ENCODE peak calls at places on chromosomes 5 and 9, in six cellular contexts. One of them, this sample, is unnamed.

GRCh38 chr5:72841756-72842535 is 25.5 kb downstream of the TNPO1 start:
- DNase-seq in CD4-positive, alpha-beta T cell: no peak
- DNase-seq in cardiac muscle cell: no peak
- DNase-seq in GM13977: no peak
- DNase-seq in fibroblast of mammary gland: peak; percentile 56
- DNase-seq in WTC11: no peak
- DNase-seq in this sample: no peak

GRCh38 chr5:1794896-1795290 is 4.7 kb downstream of the MRPL36 start:
- DNase-seq in cardiac muscle cell: no peak
- DNase-seq in CD4-positive, alpha-beta T cell: no peak
- DNase-seq in fibroblast of mammary gland: no peak
- DNase-seq in WTC11: no peak
- DNase-seq in GM13977: no peak
- DNase-seq in this sample: no peak

GRCh38 chr9:124306098-124306735 is 48.5 kb downstream of the NEK6 start:
- DNase-seq in CD4-positive, alpha-beta T cell: no peak
- DNase-seq in WTC11: no peak
- DNase-seq in GM13977: no peak
- DNase-seq in fibroblast of mammary gland: peak; percentile 95
- DNase-seq in cardiac muscle cell: no peak
- DNase-seq in this sample: no peak

GRCh38 chr5:180605554-180606214 is 14.4 kb upstream of the SCGB3A1 start:
- DNase-seq in WTC11: peak; percentile 78
- DNase-seq in GM13977: peak; percentile 85
- DNase-seq in fibroblast of mammary gland: peak; percentile 63
- DNase-seq in cardiac muscle cell: peak; percentile 60
- DNase-seq in CD4-positive, alpha-beta T cell: peak; percentile 55
- DNase-seq in this sample: peak; percentile 87

GRCh38 chr9:14031015-14031414 is 282.9 kb downstream of the NFIB start:
- DNase-seq in GM13977: no peak
- DNase-seq in CD4-positive, alpha-beta T cell: no peak
- DNase-seq in fibroblast of mammary gland: peak; percentile 72
- DNase-seq in WTC11: peak; percentile 29
- DNase-seq in cardiac muscle cell: peak; percentile 61
- DNase-seq in this sample: no peak

GRCh38 chr9:133738039-133738805 is at the start of gene SARDH:
- DNase-seq in WTC11: peak; percentile 84
- DNase-seq in CD4-positive, alpha-beta T cell: peak; percentile 18
- DNase-seq in cardiac muscle cell: peak; percentile 86
- DNase-seq in fibroblast of mammary gland: peak; percentile 32
- DNase-seq in GM13977: peak; percentile 83
- DNase-seq in this sample: peak; percentile 81

GRCh38 chr5:61933787-61934626 is 372.0 kb upstream of the KIF2A start:
- DNase-seq in GM13977: peak; percentile 41
- DNase-seq in fibroblast of mammary gland: peak; percentile 37
- DNase-seq in CD4-positive, alpha-beta T cell: no peak
- DNase-seq in cardiac muscle cell: peak; percentile 63
- DNase-seq in WTC11: peak; percentile 68
- DNase-seq in this sample: peak; percentile 35

GRCh38 chr5:14572384-14572783 is 9.2 kb upstream of the OTULINL start:
- DNase-seq in cardiac muscle cell: no peak
- DNase-seq in GM13977: no peak
- DNase-seq in CD4-positive, alpha-beta T cell: no peak
- DNase-seq in WTC11: no peak
- DNase-seq in fibroblast of mammary gland: no peak
- DNase-seq in this sample: no peak

GRCh38 chr5:55338092-55338613 is 30.4 kb downstream of the MTREX start:
- DNase-seq in GM13977: no peak
- DNase-seq in CD4-positive, alpha-beta T cell: no peak
- DNase-seq in cardiac muscle cell: no peak
- DNase-seq in fibroblast of mammary gland: no peak
- DNase-seq in WTC11: no peak
- DNase-seq in this sample: no peak

GRCh38 chr9:91361294-91362201 is at the start of gene AUH:
- DNase-seq in cardiac muscle cell: peak; percentile 90
- DNase-seq in GM13977: peak; percentile 95
- DNase-seq in fibroblast of mammary gland: peak; percentile 68
- DNase-seq in WTC11: peak; percentile 87
- DNase-seq in CD4-positive, alpha-beta T cell: peak; percentile 81
- DNase-seq in this sample: peak; percentile 87

GRCh38 chr5:132003170-132003744 is 8.2 kb downstream of the ACSL6 start:
- DNase-seq in WTC11: peak; percentile 68
- DNase-seq in fibroblast of mammary gland: no peak
- DNase-seq in CD4-positive, alpha-beta T cell: no peak
- DNase-seq in GM13977: no peak
- DNase-seq in cardiac muscle cell: peak; percentile 75
- DNase-seq in this sample: no peak

GRCh38 chr5:27191786-27192505 is 153.6 kb upstream of the CDH9 start:
- DNase-seq in GM13977: no peak
- DNase-seq in CD4-positive, alpha-beta T cell: no peak
- DNase-seq in cardiac muscle cell: no peak
- DNase-seq in WTC11: no peak
- DNase-seq in fibroblast of mammary gland: peak; percentile 74
- DNase-seq in this sample: no peak

GRCh38 chr5:82356808-82357671 is 78.9 kb upstream of the RPS23 start:
- DNase-seq in cardiac muscle cell: no peak
- DNase-seq in WTC11: no peak
- DNase-seq in fibroblast of mammary gland: peak; percentile 97
- DNase-seq in GM13977: peak; percentile 21
- DNase-seq in CD4-positive, alpha-beta T cell: peak; percentile 70
- DNase-seq in this sample: peak; percentile 88

GRCh38 chr9:27599521-27600234 is 26.4 kb upstream of the C9orf72 start:
- DNase-seq in WTC11: no peak
- DNase-seq in GM13977: no peak
- DNase-seq in fibroblast of mammary gland: no peak
- DNase-seq in CD4-positive, alpha-beta T cell: no peak
- DNase-seq in cardiac muscle cell: no peak
- DNase-seq in this sample: no peak

GRCh38 chr5:42360641-42361320 is 62.5 kb upstream of the GHR start:
- DNase-seq in cardiac muscle cell: peak; percentile 14
- DNase-seq in fibroblast of mammary gland: no peak
- DNase-seq in GM13977: no peak
- DNase-seq in CD4-positive, alpha-beta T cell: no peak
- DNase-seq in WTC11: no peak
- DNase-seq in this sample: no peak

GRCh38 chr9:73132034-73132776 is 19.5 kb upstream of the ANXA1 start:
- DNase-seq in WTC11: peak; percentile 14
- DNase-seq in CD4-positive, alpha-beta T cell: peak; percentile 45
- DNase-seq in fibroblast of mammary gland: peak; percentile 79
- DNase-seq in GM13977: peak; percentile 28
- DNase-seq in cardiac muscle cell: peak; percentile 62
- DNase-seq in this sample: peak; percentile 81

GRCh38 chr9:114083693-114084092 is 5.6 kb upstream of the AMBP start:
- DNase-seq in cardiac muscle cell: no peak
- DNase-seq in fibroblast of mammary gland: peak; percentile 40
- DNase-seq in CD4-positive, alpha-beta T cell: no peak
- DNase-seq in WTC11: no peak
- DNase-seq in GM13977: no peak
- DNase-seq in this sample: no peak

GRCh38 chr5:171205375-171205774 is 103.7 kb upstream of the TLX3 start:
- DNase-seq in GM13977: no peak
- DNase-seq in fibroblast of mammary gland: no peak
- DNase-seq in CD4-positive, alpha-beta T cell: no peak
- DNase-seq in WTC11: no peak
- DNase-seq in cardiac muscle cell: no peak
- DNase-seq in this sample: no peak

GRCh38 chr5:14872070-14872989 is 752 bp upstream of the ANKH start:
- DNase-seq in CD4-positive, alpha-beta T cell: peak; percentile 38
- DNase-seq in GM13977: peak; percentile 60
- DNase-seq in fibroblast of mammary gland: peak; percentile 37
- DNase-seq in cardiac muscle cell: peak; percentile 74
- DNase-seq in WTC11: peak; percentile 45
- DNase-seq in this sample: peak; percentile 82

GRCh38 chr5:52839285-52839684 is 51.6 kb downstream of the ITGA1 start:
- DNase-seq in GM13977: no peak
- DNase-seq in WTC11: no peak
- DNase-seq in fibroblast of mammary gland: no peak
- DNase-seq in cardiac muscle cell: no peak
- DNase-seq in CD4-positive, alpha-beta T cell: no peak
- DNase-seq in this sample: no peak

GRCh38 chr5:57598097-57598496 is 115.5 kb upstream of the ACTBL2 start:
- DNase-seq in cardiac muscle cell: no peak
- DNase-seq in fibroblast of mammary gland: no peak
- DNase-seq in CD4-positive, alpha-beta T cell: no peak
- DNase-seq in GM13977: no peak
- DNase-seq in WTC11: no peak
- DNase-seq in this sample: no peak

GRCh38 chr5:6729400-6730310 is 16.4 kb downstream of the TENT4A start:
- DNase-seq in CD4-positive, alpha-beta T cell: peak; percentile 51
- DNase-seq in WTC11: no peak
- DNase-seq in fibroblast of mammary gland: no peak
- DNase-seq in cardiac muscle cell: no peak
- DNase-seq in GM13977: no peak
- DNase-seq in this sample: peak; percentile 57

GRCh38 chr5:69024241-69024651 is 69.6 kb upstream of the SLC30A5 start:
- DNase-seq in CD4-positive, alpha-beta T cell: no peak
- DNase-seq in GM13977: peak; percentile 54
- DNase-seq in WTC11: peak; percentile 20
- DNase-seq in cardiac muscle cell: peak; percentile 65
- DNase-seq in fibroblast of mammary gland: peak; percentile 55
- DNase-seq in this sample: peak; percentile 24

GRCh38 chr9:90300901-90301688 is 341.5 kb downstream of the DIRAS2 start:
- DNase-seq in CD4-positive, alpha-beta T cell: no peak
- DNase-seq in cardiac muscle cell: no peak
- DNase-seq in fibroblast of mammary gland: peak; percentile 92
- DNase-seq in GM13977: no peak
- DNase-seq in WTC11: no peak
- DNase-seq in this sample: no peak

GRCh38 chr5:116583085-116583766 is 8.6 kb upstream of the SEMA6A start:
- DNase-seq in GM13977: no peak
- DNase-seq in fibroblast of mammary gland: peak; percentile 30
- DNase-seq in cardiac muscle cell: no peak
- DNase-seq in WTC11: no peak
- DNase-seq in CD4-positive, alpha-beta T cell: no peak
- DNase-seq in this sample: no peak

DNA sequence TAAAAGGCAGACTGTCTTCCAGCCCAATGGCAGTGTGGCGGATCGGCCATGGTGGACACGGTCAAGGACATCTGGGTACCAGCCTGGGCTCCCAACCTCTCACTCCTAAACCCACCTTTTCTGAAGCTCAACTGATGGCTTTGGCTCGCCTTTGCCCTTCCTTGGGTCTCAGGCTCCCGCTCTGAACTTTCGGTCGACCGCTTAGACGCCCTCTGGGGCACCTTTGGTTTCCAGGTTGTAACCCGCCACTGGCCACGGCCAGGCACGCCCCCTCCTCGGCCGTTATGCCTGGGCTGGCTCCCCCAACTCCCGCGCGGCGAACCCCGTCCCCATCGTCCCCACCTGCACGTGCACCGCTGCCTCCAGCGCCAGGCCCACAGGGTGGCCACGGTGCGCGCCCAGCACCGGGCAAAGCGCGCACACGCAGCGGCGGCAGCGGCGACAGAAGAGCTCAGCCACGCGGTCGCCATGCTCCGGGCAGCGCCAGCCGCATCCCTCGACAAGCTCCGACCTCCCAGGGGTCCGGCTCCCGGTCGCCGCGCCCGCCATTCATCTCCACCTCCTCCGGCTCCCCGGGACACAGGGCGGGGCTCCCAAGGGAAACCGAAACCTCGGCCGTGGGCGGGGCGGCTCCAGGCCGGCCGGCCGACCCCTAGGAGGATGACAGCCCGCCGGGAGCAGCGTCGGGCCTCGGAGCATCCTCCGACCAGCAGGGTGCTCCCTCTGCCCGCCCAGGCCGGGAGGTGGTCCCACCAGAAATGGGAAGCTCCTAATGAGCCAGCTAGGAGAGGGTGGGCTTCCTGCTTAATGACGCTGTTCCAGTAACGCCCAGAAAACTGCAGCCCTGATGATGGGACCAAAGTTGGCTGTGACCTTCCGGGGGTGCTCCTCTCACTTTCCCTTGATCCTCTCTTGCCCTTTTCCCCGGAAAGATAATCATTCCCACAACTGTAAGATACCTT is at the start of gene TRIM14:
- DNase-seq in cardiac muscle cell: peak; percentile 65
- DNase-seq in WTC11: peak; percentile 73
- DNase-seq in GM13977: peak; percentile 80
- DNase-seq in fibroblast of mammary gland: peak; percentile 44
- DNase-seq in CD4-positive, alpha-beta T cell: peak; percentile 41
- DNase-seq in this sample: peak; percentile 72
- TF ChIP-seq CTCF in cardiac muscle cell: peak; percentile 36
- TF ChIP-seq CTCF in WTC11: no peak
- TF ChIP-seq CTCF in GM13977: peak; percentile 50
- TF ChIP-seq CTCF in fibroblast of mammary gland: peak; percentile 19
- TF ChIP-seq CTCF in CD4-positive, alpha-beta T cell: no peak
- TF ChIP-seq CTCF in this sample: no peak

GRCh38 chr9:121445986-121446385 is 53.7 kb downstream of the GGTA1 start:
- DNase-seq in WTC11: peak; percentile 22
- DNase-seq in GM13977: no peak
- DNase-seq in cardiac muscle cell: no peak
- DNase-seq in fibroblast of mammary gland: no peak
- DNase-seq in CD4-positive, alpha-beta T cell: no peak
- DNase-seq in this sample: peak; percentile 57
- TF ChIP-seq CTCF in WTC11: no peak
- TF ChIP-seq CTCF in GM13977: peak; percentile 47
- TF ChIP-seq CTCF in cardiac muscle cell: no peak
- TF ChIP-seq CTCF in fibroblast of mammary gland: no peak
- TF ChIP-seq CTCF in CD4-positive, alpha-beta T cell: no peak
- TF ChIP-seq CTCF in this sample: no peak

GRCh38 chr5:142654578-142655042 is 31.3 kb downstream of the FGF1 start:
- DNase-seq in WTC11: no peak
- DNase-seq in fibroblast of mammary gland: no peak
- DNase-seq in cardiac muscle cell: no peak
- DNase-seq in GM13977: no peak
- DNase-seq in CD4-positive, alpha-beta T cell: no peak
- DNase-seq in this sample: no peak
- TF ChIP-seq CTCF in WTC11: no peak
- TF ChIP-seq CTCF in fibroblast of mammary gland: no peak
- TF ChIP-seq CTCF in cardiac muscle cell: no peak
- TF ChIP-seq CTCF in GM13977: no peak
- TF ChIP-seq CTCF in CD4-positive, alpha-beta T cell: no peak
- TF ChIP-seq CTCF in this sample: no peak

DNA sequence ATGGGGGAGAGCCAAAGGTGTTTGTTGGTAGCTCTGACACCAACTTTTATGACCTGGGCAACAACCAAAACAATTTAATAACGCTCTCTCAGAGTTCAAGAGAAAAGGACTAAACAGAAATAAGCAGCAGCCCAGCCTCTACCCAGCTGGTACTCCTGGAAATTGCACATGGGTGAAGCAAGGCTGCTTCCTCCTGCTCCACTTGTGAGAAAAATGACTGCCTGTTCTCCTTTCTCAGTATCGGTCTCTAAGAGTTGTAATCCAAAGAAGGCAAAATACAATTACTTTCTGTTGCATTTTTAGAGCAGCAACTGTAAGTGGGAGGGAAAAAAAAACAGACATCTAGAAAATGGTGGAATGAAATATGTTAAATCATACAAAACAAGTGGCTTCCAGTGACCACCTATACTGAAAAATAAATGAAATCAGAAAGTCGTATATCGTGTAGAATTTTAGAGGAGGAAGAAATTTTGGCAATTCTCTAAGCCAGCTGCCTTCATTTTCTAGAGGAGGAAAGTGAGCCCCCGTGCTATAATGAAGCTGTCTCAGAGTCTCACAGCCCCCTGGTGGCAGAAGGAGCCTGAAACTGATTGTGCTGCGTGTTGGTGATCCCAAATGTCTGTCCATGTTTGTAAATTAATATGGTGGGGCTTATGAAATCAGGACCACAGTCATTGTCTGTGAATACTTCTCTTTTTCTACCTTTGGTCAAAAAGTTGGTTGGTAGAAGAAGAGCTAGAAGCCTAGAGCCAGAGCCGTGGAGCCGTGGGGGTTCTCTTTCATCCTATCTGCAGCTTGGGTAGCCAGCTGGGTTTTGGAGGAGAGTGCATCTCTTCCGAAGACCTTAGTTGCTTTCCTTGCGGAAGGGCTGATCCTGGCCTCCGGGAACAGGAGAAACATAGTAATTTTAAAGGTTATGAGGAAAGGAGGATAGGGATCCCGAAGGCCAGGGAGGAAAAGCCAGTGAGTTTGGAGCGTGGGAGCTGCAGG is 139.9 kb downstream of the PIP5K1B start:
- DNase-seq in WTC11: peak; percentile 65
- DNase-seq in cardiac muscle cell: peak; percentile 65
- DNase-seq in GM13977: peak; percentile 21
- DNase-seq in fibroblast of mammary gland: peak; percentile 9
- DNase-seq in CD4-positive, alpha-beta T cell: no peak
- DNase-seq in this sample: peak; percentile 59
- TF ChIP-seq CTCF in WTC11: peak; percentile 49
- TF ChIP-seq CTCF in cardiac muscle cell: peak; percentile 72
- TF ChIP-seq CTCF in GM13977: peak; percentile 56
- TF ChIP-seq CTCF in fibroblast of mammary gland: peak; percentile 48
- TF ChIP-seq CTCF in CD4-positive, alpha-beta T cell: peak; percentile 36
- TF ChIP-seq CTCF in this sample: peak; percentile 53

This sample was measured in activated CD8-positive, alpha-beta T cell treated with anti-CD3 and anti-CD28 coated beads for 36 hours.